ENCODE peak calls at places on chromosome 14, in seven cellular contexts. K, X, D, O, R, I and G are unnamed samples.

GRCh38 chr14:61812347-61813100 is 50.3 kb downstream of the SNAPC1 start:
- DNase-seq in X (no peak), I (no peak), D (no peak), O (no peak), K (no peak), R (no peak), G (no peak)

GRCh38 chr14:36317650-36318049 is 2.8 kb downstream of the MBIP start:
- DNase-seq in R (no peak), K (peak), X (no peak), D (peak), O (no peak), I (no peak), G (no peak)

GRCh38 chr14:68908201-68908600 is 70.9 kb downstream of the ACTN1 start:
- DNase-seq in D (no peak), O (no peak), K (no peak), R (no peak), X (no peak), I (no peak), G (no peak)

GRCh38 chr14:90539996-90540395 is 143.2 kb downstream of the CALM1 start:
- DNase-seq in D (no peak), K (no peak), O (no peak), I (no peak), X (no peak), R (no peak), G (no peak)

GRCh38 chr14:41899416-41899815 is 292.7 kb downstream of the LRFN5 start:
- DNase-seq in I (no peak), O (no peak), R (no peak), X (no peak), D (no peak), K (peak), G (no peak)

GRCh38 chr14:97456958-97457357 is 659.8 kb downstream of the VRK1 start:
- DNase-seq in I (no peak), K (no peak), X (no peak), D (no peak), R (no peak), O (no peak), G (no peak)

GRCh38 chr14:26863736-26864135 is 265.9 kb upstream of the NOVA1 start:
- DNase-seq in O (no peak), K (no peak), D (no peak), I (no peak), X (no peak), R (no peak), G (no peak)

GRCh38 chr14:94341654-94342333 is 18.7 kb upstream of the SERPINA6 start:
- DNase-seq in I (no peak), O (no peak), K (no peak), X (no peak), R (no peak), D (no peak), G (no peak)

GRCh38 chr14:98819132-98819866 is 452.7 kb downstream of the BCL11B start:
- DNase-seq in I (no peak), O (no peak), K (no peak), R (peak), D (no peak), X (no peak), G (no peak)

GRCh38 chr14:24463806-24464785 is 21.5 kb upstream of the SDR39U1 start:
- DNase-seq in O (no peak), X (no peak), R (no peak), D (no peak), K (no peak), I (no peak), G (no peak)

GRCh38 chr14:61438860-61439765 is 117.7 kb downstream of the PRKCH start:
- DNase-seq in R (no peak), I (peak), X (no peak), O (peak), K (peak), D (peak), G (no peak)

GRCh38 chr14:101727611-101728010 is 33.9 kb upstream of the PPP2R5C start:
- DNase-seq in X (no peak), I (no peak), K (no peak), R (no peak), O (no peak), D (no peak), G (no peak)

GRCh38 chr14:21557084-21557901 is 22.6 kb downstream of the OR10G3 start:
- DNase-seq in R (peak), K (peak), D (peak), O (peak), I (peak), X (peak), G (peak)

GRCh38 chr14:68285421-68286179 is 466.0 kb downstream of the RAD51B start:
- DNase-seq in D (no peak), X (no peak), O (peak), K (no peak), I (no peak), R (no peak), G (no peak)

GRCh38 chr14:67999290-67999689 is 179.7 kb downstream of the RAD51B start:
- DNase-seq in I (no peak), O (no peak), X (no peak), K (peak), R (no peak), D (no peak), G (no peak)

GRCh38 chr14:92692822-92693226 is 55.6 kb downstream of the LGMN start:
- DNase-seq in R (no peak), K (peak), I (no peak), O (no peak), X (no peak), D (no peak), G (no peak)

GRCh38 chr14:38405851-38406630 is 150.1 kb upstream of the CLEC14A start:
- DNase-seq in I (no peak), X (no peak), K (peak), D (no peak), O (no peak), R (no peak), G (no peak)

GRCh38 chr14:77111021-77111420 is 13.0 kb downstream of the CIPC start:
- DNase-seq in D (no peak), I (no peak), O (no peak), X (no peak), K (no peak), R (peak), G (no peak)

GRCh38 chr14:20631023-20631820 is 10.3 kb downstream of the OR6S1 start:
- DNase-seq in R (no peak), I (peak), D (peak), K (peak), X (peak), O (no peak), G (no peak)

GRCh38 chr14:84409435-84409834 is 1120.5 kb upstream of the FLRT2 start:
- DNase-seq in D (no peak), O (no peak), I (no peak), R (no peak), K (peak), X (no peak), G (no peak)

GRCh38 chr14:85811340-85811739 is 281.4 kb downstream of the FLRT2 start:
- DNase-seq in I (no peak), K (no peak), R (no peak), X (no peak), D (no peak), O (no peak), G (no peak)

GRCh38 chr14:71414631-71415403 is 507.6 kb downstream of the PCNX1 start:
- DNase-seq in X (no peak), R (no peak), K (peak), O (no peak), I (no peak), D (no peak), G (no peak)

GRCh38 chr14:30450620-30451019 is 108.3 kb upstream of the G2E3 start:
- DNase-seq in I (no peak), X (no peak), K (peak), O (no peak), D (no peak), R (no peak), G (no peak)

GRCh38 chr14:86604546-86604945 is 1074.6 kb downstream of the FLRT2 start:
- DNase-seq in R (no peak), K (peak), D (no peak), X (no peak), I (no peak), O (no peak), G (no peak)

GRCh38 chr14:24816929-24817637 is 183.1 kb upstream of the GZMB start:
- DNase-seq in K (no peak), R (no peak), D (no peak), I (peak), X (no peak), O (no peak), G (no peak)

GRCh38 chr14:23186913-23187654 is 3.6 kb upstream of the SLC7A8 start:
- DNase-seq in O (peak), R (no peak), K (peak), I (peak), X (peak), D (peak), G (peak)

GRCh38 chr14:96592591-96593388 is 90.6 kb downstream of the PAPOLA start:
- DNase-seq in R (peak), I (peak), D (peak), O (no peak), X (peak), K (peak), G (no peak)

GRCh38 chr14:42424501-42424900 is 817.8 kb downstream of the LRFN5 start:
- DNase-seq in R (no peak), O (no peak), X (no peak), K (peak), D (no peak), I (no peak), G (no peak)

GRCh38 chr14:96053600-96054381 is 14.6 kb downstream of the C14orf132 start:
- DNase-seq in R (no peak), D (no peak), K (peak), O (no peak), X (no peak), I (no peak), G (no peak)

GRCh38 chr14:37223947-37224474 is 26.3 kb downstream of the MIPOL1 start:
- DNase-seq in O (no peak), X (no peak), D (no peak), I (no peak), K (no peak), R (no peak), G (no peak)

GRCh38 chr14:23631702-23632460 is 4.3 kb upstream of the DHRS2 start:
- DNase-seq in O (peak), I (peak), D (peak), R (peak), K (peak), X (peak), G (peak)

GRCh38 chr14:65850429-65851145 is 438.1 kb downstream of the FUT8 start:
- DNase-seq in D (no peak), K (no peak), R (no peak), O (no peak), I (no peak), X (no peak), G (no peak)

GRCh38 chr14:90491221-90491867 is 94.5 kb downstream of the CALM1 start:
- DNase-seq in X (no peak), R (no peak), D (no peak), I (no peak), K (peak), O (no peak), G (no peak)

GRCh38 chr14:58898655-58899316 is 261.0 kb downstream of the DACT1 start:
- DNase-seq in D (no peak), R (no peak), X (no peak), O (no peak), K (peak), I (no peak), G (no peak)

GRCh38 chr14:78598046-78598652 is 428.0 kb downstream of the NRXN3 start:
- DNase-seq in D (peak), R (peak), O (no peak), K (peak), X (peak), I (peak), G (peak)

GRCh38 chr14:96184737-96185136 is 19.9 kb upstream of the BDKRB2 start:
- DNase-seq in X (no peak), D (no peak), R (no peak), O (no peak), I (no peak), K (peak), G (no peak)

GRCh38 chr14:75223664-75224154 is 47.3 kb upstream of the TMED10 start:
- DNase-seq in D (no peak), R (no peak), O (peak), I (no peak), K (peak), X (no peak), G (no peak)

GRCh38 chr14:64549805-64550538 is at the start of gene PPP1R36:
- DNase-seq in X (no peak), O (no peak), R (no peak), I (no peak), D (no peak), K (no peak), G (no peak)

GRCh38 chr14:44448816-44449411 is 58.2 kb downstream of the FSCB start:
- DNase-seq in K (no peak), I (peak), X (peak), O (no peak), R (no peak), D (no peak), G (no peak)

GRCh38 chr14:73613046-73613383 is 698 bp downstream of the ACOT6 start:
- DNase-seq in X (no peak), D (no peak), R (no peak), I (no peak), O (no peak), K (no peak), G (no peak)

GRCh38 chr14:73610692-73611091 is 1.6 kb upstream of the ACOT6 start:
- DNase-seq in D (no peak), K (peak), X (peak), O (no peak), I (peak), R (no peak), G (no peak)

GRCh38 chr14:73616831-73617230 is 4.5 kb downstream of the ACOT6 start:
- DNase-seq in R (no peak), I (no peak), X (no peak), D (no peak), K (no peak), O (no peak), G (no peak)

GRCh38 chr14:73613419-73613963 is 1.2 kb downstream of the ACOT6 start:
- DNase-seq in I (peak), D (no peak), O (no peak), X (no peak), R (no peak), K (no peak), G (no peak)

DNA sequence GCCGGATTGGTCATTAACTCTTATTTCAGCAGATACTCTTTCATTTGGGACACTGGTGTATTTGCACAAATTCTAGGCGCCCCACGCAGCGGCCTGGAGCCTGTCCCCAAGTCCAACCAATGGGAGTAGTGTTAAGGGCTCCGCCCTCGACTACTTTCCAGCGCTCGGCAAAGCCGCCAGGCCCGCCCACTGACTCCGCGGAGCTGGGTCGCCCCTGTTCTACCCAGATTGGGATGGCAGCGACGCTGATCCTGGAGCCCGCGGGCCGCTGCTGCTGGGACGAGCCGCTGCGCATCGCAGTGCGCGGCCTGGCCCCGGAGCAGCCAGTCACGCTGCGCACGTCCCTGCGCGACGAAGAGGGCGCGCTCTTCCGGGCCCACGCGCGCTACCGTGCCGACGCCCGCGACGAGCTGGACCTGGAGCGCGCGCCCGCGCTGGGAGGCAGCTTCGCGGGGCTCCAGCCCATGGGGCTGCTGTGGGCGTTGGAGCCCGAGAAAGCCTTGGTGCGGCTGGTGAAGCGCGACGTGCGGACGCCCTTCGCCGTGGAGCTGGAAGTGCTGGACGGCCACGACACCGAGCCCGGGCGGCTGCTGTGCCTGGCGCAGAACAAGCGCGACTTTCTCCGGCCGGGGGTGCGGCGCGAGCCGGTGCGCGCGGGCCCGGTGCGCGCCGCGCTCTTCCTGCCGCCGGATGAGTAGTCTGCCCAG is at the start of gene ACOT6:
- DNase-seq in R (no peak), K (peak), I (peak), X (peak), O (no peak), D (peak), G (peak)
- TF ChIP-seq CEBPB in R (no peak), K (no peak), I (no peak), X (no peak), O (no peak), D (no peak), G (no peak)

GRCh38 chr14:100605230-100605629 is 18.0 kb upstream of the BEGAIN start:
- DNase-seq in I (no peak), K (no peak), R (no peak), X (no peak), D (no peak), O (no peak), G (no peak)

GRCh38 chr14:100604709-100605108 is 17.5 kb upstream of the BEGAIN start:
- DNase-seq in O (no peak), I (no peak), R (no peak), X (no peak), D (no peak), K (no peak), G (no peak)

GRCh38 chr14:100603341-100604125 is 16.3 kb upstream of the BEGAIN start:
- DNase-seq in X (no peak), K (no peak), R (no peak), O (no peak), D (no peak), I (no peak), G (no peak)

GRCh38 chr14:100602621-100603020 is 15.4 kb upstream of the BEGAIN start:
- DNase-seq in I (no peak), D (no peak), K (no peak), X (no peak), O (no peak), R (no peak), G (no peak)

GRCh38 chr14:100604126-100604501 is 16.9 kb upstream of the BEGAIN start:
- DNase-seq in O (no peak), R (no peak), K (no peak), D (no peak), X (no peak), I (no peak), G (no peak)
- TF ChIP-seq CEBPB in O (no peak), R (no peak), K (no peak), D (no peak), X (no peak), I (no peak), G (no peak)

GRCh38 chr14:55088356-55088755 is 36.9 kb downstream of the MAPK1IP1L start:
- DNase-seq in R (no peak), O (no peak), K (no peak), I (no peak), D (no peak), X (no peak), G (no peak)
- TF ChIP-seq CEBPB in R (no peak), O (no peak), K (no peak), I (no peak), D (no peak), X (no peak), G (no peak)

GRCh38 chr14:105841022-105842009 is 314.9 kb downstream of the TMEM121 start:
- DNase-seq in R (no peak), X (no peak), K (no peak), I (no peak), D (no peak), O (no peak), G (no peak)

GRCh38 chr14:105839425-105840265 is 313.3 kb downstream of the TMEM121 start:
- DNase-seq in O (no peak), D (no peak), K (no peak), I (no peak), R (no peak), X (no peak), G (no peak)

GRCh38 chr14:105838591-105839424 is 312.4 kb downstream of the TMEM121 start:
- DNase-seq in R (no peak), X (no peak), K (no peak), I (no peak), O (no peak), D (no peak), G (no peak)

GRCh38 chr14:105842105-105842504 is 315.7 kb downstream of the TMEM121 start:
- DNase-seq in X (no peak), D (no peak), I (no peak), K (no peak), R (no peak), O (no peak), G (no peak)

GRCh38 chr14:105840266-105841021 is 314.1 kb downstream of the TMEM121 start:
- DNase-seq in O (no peak), R (no peak), K (no peak), I (no peak), X (no peak), D (no peak), G (no peak)
- TF ChIP-seq CEBPB in O (no peak), R (no peak), K (no peak), I (no peak), X (no peak), D (no peak), G (no peak)

GRCh38 chr14:50725761-50726160 is 57.7 kb upstream of the SAV1 start:
- DNase-seq in K (no peak), D (no peak), X (no peak), R (no peak), I (no peak), O (no peak), G (no peak)

GRCh38 chr14:50726372-50727107 is 58.4 kb upstream of the SAV1 start:
- DNase-seq in O (no peak), X (no peak), K (peak), I (no peak), D (no peak), R (no peak), G (no peak)
- TF ChIP-seq CEBPB in O (peak), X (no peak), K (no peak), I (no peak), D (no peak), R (no peak), G (no peak)

GRCh38 chr14:57755018-57755521 is 110.8 kb downstream of the SLC35F4 start:
- DNase-seq in I (no peak), D (no peak), O (no peak), X (no peak), K (no peak), R (no peak), G (no peak)

GRCh38 chr14:57761800-57762199 is 104.1 kb downstream of the SLC35F4 start:
- DNase-seq in X (no peak), O (no peak), D (no peak), R (no peak), K (no peak), I (no peak), G (no peak)

GRCh38 chr14:57760891-57761290 is 105.0 kb downstream of the SLC35F4 start:
- DNase-seq in O (no peak), I (no peak), X (no peak), R (no peak), D (no peak), K (no peak), G (no peak)
- TF ChIP-seq CEBPB in O (no peak), I (no peak), X (no peak), R (no peak), D (no peak), K (no peak), G (no peak)

GRCh38 chr14:72619071-72619710 is 274.7 kb downstream of the DPF3 start:
- DNase-seq in O (no peak), X (no peak), R (no peak), K (no peak), I (no peak), D (no peak), G (no peak)
- TF ChIP-seq CEBPB in O (no peak), X (no peak), R (no peak), K (no peak), I (no peak), D (no peak), G (no peak)

DNA sequence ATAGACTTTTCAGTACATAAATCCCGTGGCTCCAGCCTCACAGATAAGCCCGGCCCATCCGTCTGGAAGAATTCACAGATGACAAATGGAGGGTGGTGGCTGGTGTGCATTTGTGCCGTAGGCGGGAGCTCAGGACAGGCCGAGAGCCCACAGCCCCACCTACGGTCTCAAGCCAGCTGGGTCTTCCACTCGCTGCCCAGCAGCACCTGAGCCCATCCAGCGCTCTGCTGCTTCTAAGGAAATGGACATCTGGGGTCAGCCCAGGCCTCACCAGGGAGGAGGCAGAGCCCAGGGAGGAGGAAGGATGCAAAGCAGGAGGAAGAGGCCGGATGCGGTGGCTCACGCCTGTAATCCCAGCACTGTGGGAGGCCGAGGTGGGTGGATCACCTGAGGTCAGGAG is 72.9 kb downstream of the KIF26A start:
- DNase-seq in X (no peak), O (no peak), D (no peak), R (no peak), K (no peak), I (no peak), G (no peak)
- TF ChIP-seq CEBPB in X (no peak), O (no peak), D (no peak), R (no peak), K (no peak), I (no peak), G (no peak)